ENCODE peak calls at places on chromosome 5, in six cellular contexts. G is neural crest cell; R is activated T-helper 1 cell treated with anti-CD3 and anti-CD28 coated beads, Interleukin-2, amount 50 U/mL, for 16 hours; W is WTC11; N is aorta; C is NCI-H774. U is an unnamed sample.
A peak's percentile ranks its signal among the peaks of the same experiment; 100 is the strongest.

GRCh38 chr5:91158011-91158410 is 225.1 kb downstream of the ARRDC3 start:
- DNase-seq in G (no peak), C (no peak), W (no peak), N (no peak), R (no peak), U (no peak)

GRCh38 chr5:140713562-140714094 is 13.4 kb downstream of the ZMAT2 start:
- DNase-seq in C (no peak), N (no peak), W (no peak), G (no peak), R (no peak), U (no peak)

GRCh38 chr5:172903790-172904189 is 55.4 kb upstream of the RPL26L1 start:
- DNase-seq in G (no peak), W (no peak), R (no peak), N (peak; percentile 89), C (no peak), U (no peak)

GRCh38 chr5:5708367-5708919 is 286.0 kb downstream of the ICE1 start:
- DNase-seq in N (no peak), C (no peak), W (no peak), R (no peak), G (no peak), U (no peak)

GRCh38 chr5:58255970-58256369 is 203.9 kb downstream of the PLK2 start:
- DNase-seq in R (no peak), C (no peak), N (no peak), W (no peak), G (no peak), U (no peak)

GRCh38 chr5:178080618-178081410 is 32.5 kb upstream of the N4BP3 start:
- DNase-seq in R (no peak), G (no peak), W (no peak), N (no peak), C (no peak), U (no peak)

GRCh38 chr5:66617991-66618768 is 22.0 kb downstream of the MAST4 start:
- DNase-seq in C (no peak), W (no peak), R (no peak), G (no peak), N (no peak), U (no peak)

GRCh38 chr5:15702102-15702501 is 202.1 kb downstream of the FBXL7 start:
- DNase-seq in N (no peak), C (no peak), R (no peak), W (no peak), G (no peak), U (no peak)

GRCh38 chr5:2912741-2913140 is 161.3 kb upstream of the IRX2 start:
- DNase-seq in G (no peak), N (no peak), C (no peak), R (no peak), W (no peak), U (no peak)